ENCODE peak calls at places on chromosomes 6 and 20, in seven cellular contexts. H is CD4-positive, CD25-positive, alpha-beta regulatory T cell; U is IMR-90; B is H9; P is OCI-LY7; Y is testis; A is psoas muscle. D is an unnamed sample. For H3K4me1, the result is how much of the 10 kb centered on the place peaks cover.

GRCh38 chr6:166587631-166588413 is 1.3 kb upstream of the RAMACL start:
- DNase-seq in P (peak), Y (no peak), B (no peak), H (no peak), U (no peak), A (no peak), D (no peak)

GRCh38 chr20:10061641-10062040 is 26.9 kb downstream of the ANKEF1 start:
- DNase-seq in H (no peak), P (peak), Y (no peak), U (no peak), B (no peak), A (no peak), D (no peak)

GRCh38 chr20:1718604-1719384 is 61.2 kb upstream of the SIRPG start:
- DNase-seq in B (no peak), Y (no peak), H (no peak), A (peak), P (no peak), U (peak), D (no peak)

GRCh38 chr20:41482647-41483552 is 116.3 kb upstream of the EMILIN3 start:
- DNase-seq in P (no peak), A (no peak), H (no peak), U (peak), B (no peak), Y (no peak), D (no peak)

GRCh38 chr6:44672838-44673237 is 285.3 kb downstream of the CDC5L start:
- DNase-seq in A (no peak), B (peak), U (no peak), H (no peak), Y (no peak), P (no peak), D (no peak)

GRCh38 chr6:152426276-152426675 is 210.9 kb downstream of the SYNE1 start:
- DNase-seq in U (no peak), A (no peak), H (no peak), P (no peak), B (no peak), Y (no peak), D (no peak)

GRCh38 chr6:38944655-38945279 is 103.8 kb upstream of the GLP1R start:
- DNase-seq in Y (no peak), H (no peak), A (no peak), U (no peak), P (no peak), B (no peak), D (no peak)

GRCh38 chr6:80165143-80165542 is 58.7 kb downstream of the BCKDHB start:
- DNase-seq in H (no peak), A (no peak), B (no peak), U (peak), Y (no peak), P (no peak), D (no peak)

GRCh38 chr20:53579581-53580375 is 13.9 kb downstream of the ZNF217 start:
- DNase-seq in B (no peak), H (no peak), Y (no peak), A (no peak), U (peak), P (peak), D (peak)

GRCh38 chr6:20056350-20056992 is 155.8 kb downstream of the MBOAT1 start:
- DNase-seq in Y (no peak), B (no peak), P (peak), U (peak), H (no peak), A (no peak), D (no peak)

GRCh38 chr6:3340891-3341290 is 82.1 kb downstream of the PSMG4 start:
- DNase-seq in P (no peak), U (peak), H (no peak), Y (no peak), B (no peak), A (no peak), D (no peak)

GRCh38 chr6:3340358-3340798 is 81.6 kb downstream of the PSMG4 start:
- DNase-seq in A (peak), H (no peak), Y (no peak), P (no peak), U (no peak), B (no peak), D (no peak)

GRCh38 chr6:3337521-3338350 is 79.0 kb downstream of the PSMG4 start:
- DNase-seq in P (no peak), H (no peak), U (peak), Y (no peak), B (no peak), A (no peak), D (no peak)

GRCh38 chr6:3343089-3343901 is 84.5 kb downstream of the PSMG4 start:
- DNase-seq in U (no peak), B (no peak), Y (no peak), A (no peak), H (no peak), P (no peak), D (no peak)

DNA sequence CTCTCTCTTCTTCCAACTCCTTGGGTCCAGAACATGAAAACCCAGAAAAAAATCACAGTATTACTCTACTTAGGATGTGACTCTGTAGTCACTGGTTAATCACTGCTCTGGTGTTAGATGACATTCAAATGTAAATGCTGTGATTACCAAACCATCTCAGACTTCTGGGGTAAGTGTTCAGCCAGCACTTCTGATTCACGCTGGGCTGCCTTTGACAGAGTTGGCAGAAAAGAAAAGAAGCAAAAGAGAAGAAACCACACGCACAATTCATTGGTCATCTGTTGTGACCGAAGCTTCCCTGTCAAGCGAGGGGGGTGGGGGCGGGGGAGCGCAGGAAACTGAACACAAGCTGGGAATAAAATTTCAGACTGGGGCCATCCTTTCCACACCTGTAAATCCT is 82.7 kb downstream of the PSMG4 start:
- DNase-seq in U (peak), P (no peak), A (peak), B (peak), H (no peak), Y (no peak), D (no peak)
- H3K4me1 ChIP-seq in U (under half), P (under half), A (half or more), B (under half), H (under half), Y (under half), D (under half)

GRCh38 chr6:24943774-24944173 is 8.0 kb upstream of the RIPOR2 start:
- DNase-seq in A (no peak), P (no peak), Y (no peak), H (no peak), U (no peak), B (no peak), D (no peak)

GRCh38 chr6:24949020-24949569 is 13.3 kb upstream of the RIPOR2 start:
- DNase-seq in P (peak), U (no peak), Y (no peak), B (no peak), A (no peak), H (no peak), D (no peak)

GRCh38 chr6:24945046-24945445 is 9.3 kb upstream of the RIPOR2 start:
- DNase-seq in B (no peak), Y (no peak), H (no peak), U (no peak), A (no peak), P (no peak), D (no peak)

GRCh38 chr6:24950210-24950941 is 14.6 kb upstream of the RIPOR2 start:
- DNase-seq in A (no peak), U (no peak), P (no peak), B (no peak), Y (no peak), H (no peak), D (no peak)

DNA sequence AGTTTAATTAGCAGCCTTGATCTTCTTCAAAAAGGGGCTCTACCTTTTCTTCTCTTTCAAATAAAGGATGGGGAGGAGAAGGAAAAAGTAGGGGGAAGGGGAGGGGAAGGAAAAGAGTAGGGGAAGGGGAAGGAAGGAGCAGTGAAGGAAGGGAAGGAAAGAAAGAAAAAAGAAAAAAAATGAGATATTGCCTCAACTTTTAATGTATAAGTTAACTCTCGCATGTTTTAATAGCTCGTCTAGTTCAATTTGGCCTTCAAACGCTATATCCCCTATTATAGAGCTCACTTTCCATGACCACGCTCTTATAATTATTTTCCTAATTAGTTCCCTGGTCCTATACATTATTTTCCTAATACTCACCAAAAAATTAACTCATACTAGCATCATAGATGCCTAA is 11.9 kb upstream of the RIPOR2 start:
- DNase-seq in Y (no peak), H (no peak), B (no peak), U (no peak), P (no peak), A (no peak), D (no peak)
- H3K4me1 ChIP-seq in Y (under half), H (under half), B (under half), U (under half), P (under half), A (under half), D (half or more)

GRCh38 chr20:25220021-25220730 is 24.7 kb downstream of the ENTPD6 start:
- DNase-seq in P (peak), H (no peak), A (no peak), Y (peak), U (no peak), B (no peak), D (no peak)

GRCh38 chr20:25219365-25219764 is 23.9 kb downstream of the ENTPD6 start:
- DNase-seq in U (no peak), H (no peak), Y (no peak), B (no peak), A (no peak), P (no peak), D (no peak)

GRCh38 chr20:25222461-25223178 is 25.3 kb upstream of the PYGB start:
- DNase-seq in P (no peak), H (no peak), A (no peak), U (no peak), B (no peak), Y (no peak), D (no peak)

GRCh38 chr20:25221592-25222460 is 26.1 kb upstream of the PYGB start:
- DNase-seq in H (no peak), Y (peak), B (no peak), P (no peak), U (no peak), A (peak), D (no peak)

GRCh38 chr20:25220810-25221591 is 25.5 kb downstream of the ENTPD6 start:
- DNase-seq in Y (no peak), B (no peak), U (no peak), A (peak), H (no peak), P (no peak), D (no peak)
- H3K4me1 ChIP-seq in Y (under half), B (under half), U (under half), A (under half), H (under half), P (under half), D (under half)

GRCh38 chr6:56314683-56315523 is 67.5 kb upstream of the COL21A1 start:
- DNase-seq in B (peak), A (no peak), H (no peak), P (peak), Y (peak), U (peak), D (no peak)
- H3K4me1 ChIP-seq in B (under half), A (under half), H (under half), P (under half), Y (under half), U (under half), D (under half)

GRCh38 chr6:89069536-89070163 is 10.9 kb upstream of the PNRC1 start:
- DNase-seq in Y (no peak), H (no peak), P (no peak), U (no peak), A (no peak), B (no peak), D (no peak)

GRCh38 chr6:89068695-89069094 is 11.9 kb upstream of the PNRC1 start:
- DNase-seq in A (no peak), U (no peak), Y (no peak), B (no peak), H (no peak), P (no peak), D (no peak)

GRCh38 chr6:89067796-89068195 is 12.8 kb upstream of the PNRC1 start:
- DNase-seq in U (no peak), B (no peak), Y (no peak), H (no peak), P (no peak), A (no peak), D (no peak)

GRCh38 chr6:89063881-89064280 is 16.7 kb upstream of the PNRC1 start:
- DNase-seq in H (no peak), B (no peak), Y (no peak), A (no peak), U (no peak), P (no peak), D (no peak)

GRCh38 chr6:89066929-89067646 is 13.5 kb upstream of the PNRC1 start:
- DNase-seq in A (no peak), H (no peak), Y (no peak), B (no peak), U (no peak), P (no peak), D (no peak)
- H3K4me1 ChIP-seq in A (under half), H (under half), Y (under half), B (under half), U (under half), P (under half), D (under half)

DNA sequence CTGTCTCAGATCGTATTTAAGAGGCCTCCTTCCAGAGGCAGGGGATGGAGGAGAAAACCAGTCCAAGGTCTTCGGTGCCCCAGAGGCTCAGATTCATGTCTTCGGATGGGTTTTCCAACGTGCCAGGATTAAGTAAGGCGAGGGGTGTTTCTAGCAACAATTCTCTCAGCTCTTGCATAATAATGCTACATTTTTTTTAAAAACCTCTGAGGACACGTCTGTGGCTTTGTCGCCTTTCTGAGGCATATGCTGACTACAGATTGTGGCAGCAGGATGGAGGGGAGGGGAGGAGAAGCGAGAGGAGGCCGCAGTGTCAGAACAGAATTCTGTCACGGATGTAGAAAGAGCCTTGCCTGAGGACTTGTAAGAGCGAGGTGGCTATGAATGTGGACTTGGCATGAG is 17.7 kb upstream of the CCDC167 start:
- DNase-seq in P (no peak), H (peak), B (no peak), A (no peak), Y (no peak), U (no peak), D (peak)
- H3K4me1 ChIP-seq in P (under half), H (half or more), B (under half), A (under half), Y (under half), U (under half), D (half or more)

GRCh38 chr6:33321227-33321626 is 3.7 kb upstream of the ZBTB22 start:
- DNase-seq in U (no peak), B (no peak), A (no peak), H (no peak), P (no peak), Y (no peak), D (no peak)
- H3K4me1 ChIP-seq in U (under half), B (under half), A (under half), H (half or more), P (half or more), Y (under half), D (half or more)

GRCh38 chr20:25288291-25289181 is 40.7 kb downstream of the PYGB start:
- DNase-seq in H (no peak), U (no peak), Y (no peak), A (peak), P (peak), B (no peak), D (no peak)
- H3K4me1 ChIP-seq in H (under half), U (under half), Y (under half), A (under half), P (under half), B (under half), D (under half)

DNA sequence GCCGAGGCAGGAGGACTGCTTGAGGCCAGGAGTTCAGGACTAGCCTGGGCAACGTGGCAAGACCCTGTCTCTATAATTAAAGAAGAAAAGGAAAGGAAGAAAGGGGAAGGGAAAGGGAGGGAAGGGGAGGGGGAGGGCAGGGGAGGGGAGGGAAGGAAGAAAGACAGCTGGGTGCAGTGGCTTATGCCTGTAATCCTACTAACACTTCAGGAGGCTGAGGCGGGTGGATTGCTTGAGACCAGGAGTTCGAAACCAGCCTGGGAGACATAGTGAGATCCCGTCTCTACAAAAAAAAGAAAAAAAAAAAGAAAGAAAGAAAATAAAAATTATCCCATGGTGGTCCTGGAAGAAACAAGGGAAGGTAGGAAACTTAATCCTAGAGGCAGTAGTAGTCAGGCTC is 33.5 kb downstream of the BCL2L1 start:
- DNase-seq in H (no peak), B (no peak), Y (no peak), U (no peak), P (no peak), A (no peak), D (no peak)
- H3K4me1 ChIP-seq in H (under half), B (under half), Y (under half), U (under half), P (half or more), A (under half), D (under half)

GRCh38 chr6:156783958-156784357 is 6.8 kb downstream of the ARID1B start:
- DNase-seq in U (no peak), B (no peak), H (no peak), Y (no peak), P (no peak), A (no peak), D (no peak)
- H3K4me1 ChIP-seq in U (under half), B (under half), H (half or more), Y (under half), P (half or more), A (half or more), D (under half)

D was measured in naive thymus-derived CD4-positive, alpha-beta T cell.